ENCODE peak calls at places on chromosomes 16 and 17, in ten cellular contexts. N, U, A, K, J, Y, O, Z, W and T are unnamed samples.
A peak's percentile ranks its signal among the peaks of the same experiment; 100 is the strongest.

GRCh38 chr16:85316321-85316919 is 204.1 kb upstream of the CIBAR2 start:
- DNase-seq in J (no peak), Y (no peak), W (no peak), N (no peak), K (no peak), A (peak; percentile 76), Z (peak; percentile 80), U (peak; percentile 78), O (no peak), T (peak; percentile 45)

GRCh38 chr16:67860589-67861398 is 12.1 kb upstream of the EDC4 start:
- DNase-seq in N (no peak), K (no peak), Z (no peak), W (no peak), A (peak; percentile 44), O (no peak), Y (no peak), J (no peak), U (no peak), T (no peak)

GRCh38 chr17:33284022-33284421 is 9.1 kb downstream of the ASIC2 start:
- DNase-seq in Y (no peak), J (no peak), O (no peak), W (no peak), Z (no peak), K (no peak), U (peak; percentile 86), N (no peak), A (peak; percentile 91), T (peak; percentile 68)

GRCh38 chr17:39626671-39627169 is at the start of gene PPP1R1B:
- DNase-seq in N (no peak), O (no peak), U (no peak), A (no peak), Z (peak; percentile 52), K (no peak), Y (no peak), J (no peak), W (no peak), T (no peak)

GRCh38 chr17:33457477-33457876 is 164.4 kb upstream of the ASIC2 start:
- DNase-seq in K (no peak), W (no peak), Y (no peak), N (no peak), Z (no peak), A (no peak), U (no peak), J (no peak), O (no peak), T (no peak)

GRCh38 chr17:28370035-28370743 is at the start of gene VTN:
- DNase-seq in N (no peak), Y (no peak), J (no peak), W (peak; percentile 39), A (peak; percentile 90), U (peak; percentile 25), O (no peak), Z (peak; percentile 70), K (no peak), T (peak; percentile 79)

GRCh38 chr17:1997587-1998425 is 27.3 kb downstream of the RTN4RL1 start:
- DNase-seq in Z (peak; percentile 42), A (peak; percentile 71), K (no peak), J (no peak), U (no peak), W (no peak), N (no peak), O (no peak), Y (no peak), T (peak; percentile 86)

GRCh38 chr16:85536411-85537330 is 76.5 kb upstream of the GSE1 start:
- DNase-seq in A (no peak), Z (no peak), U (no peak), K (no peak), J (no peak), O (no peak), Y (no peak), N (no peak), W (no peak), T (no peak)

GRCh38 chr16:65876200-65876498 is 490.3 kb upstream of the CDH5 start:
- DNase-seq in O (no peak), Y (no peak), W (no peak), U (no peak), N (no peak), A (no peak), Z (no peak), J (no peak), K (no peak), T (no peak)

GRCh38 chr16:75377971-75378386 is 55.3 kb downstream of the CFDP1 start:
- DNase-seq in Y (no peak), W (peak; percentile 26), A (peak; percentile 72), Z (no peak), J (peak; percentile 28), U (peak; percentile 96), O (no peak), K (no peak), N (peak; percentile 97), T (no peak)

GRCh38 chr16:69327585-69328310 is 2.6 kb downstream of the PDF start:
- DNase-seq in J (no peak), U (no peak), W (no peak), Y (no peak), K (no peak), Z (no peak), O (no peak), A (no peak), N (no peak), T (no peak)

GRCh38 chr16:69465083-69465721 is 40.8 kb downstream of the CYB5B start:
- DNase-seq in N (no peak), Y (no peak), Z (peak; percentile 5), W (no peak), O (peak; percentile 29), K (peak; percentile 9), A (peak; percentile 33), U (peak; percentile 47), J (no peak), T (no peak)

GRCh38 chr17:55576237-55576998 is 65.2 kb upstream of the SMIM36 start:
- DNase-seq in U (peak; percentile 26), A (peak; percentile 71), N (no peak), Y (no peak), W (peak; percentile 31), K (no peak), O (peak; percentile 0), J (no peak), Z (no peak), T (no peak)

GRCh38 chr16:3646348-3646920 is 8.1 kb upstream of the DNASE1 start:
- DNase-seq in Y (no peak), W (no peak), Z (no peak), A (peak; percentile 62), J (no peak), K (no peak), O (no peak), U (peak; percentile 80), N (no peak), T (peak; percentile 71)

GRCh38 chr17:75487351-75488070 is 27.8 kb downstream of the CASKIN2 start:
- DNase-seq in Z (no peak), A (no peak), K (no peak), W (no peak), U (peak; percentile 83), J (no peak), Y (peak; percentile 11), O (peak; percentile 45), N (no peak), T (no peak)

GRCh38 chr16:24761526-24761925 is 32.1 kb downstream of the TNRC6A start:
- DNase-seq in N (no peak), Y (no peak), Z (no peak), A (no peak), W (no peak), J (no peak), O (no peak), K (no peak), U (no peak), T (no peak)

GRCh38 chr16:58331024-58331707 is 36.3 kb upstream of the PRSS54 start:
- DNase-seq in W (no peak), U (no peak), N (no peak), Y (no peak), A (no peak), Z (peak; percentile 62), J (no peak), K (no peak), O (no peak), T (no peak)

GRCh38 chr16:55501549-55502322 is 7.1 kb upstream of the LPCAT2 start:
- DNase-seq in K (no peak), O (no peak), A (no peak), Y (no peak), J (no peak), W (no peak), Z (no peak), N (no peak), U (peak; percentile 9), T (no peak)

GRCh38 chr16:17396762-17397498 is 73.8 kb downstream of the XYLT1 start:
- DNase-seq in K (peak; percentile 33), W (no peak), A (no peak), N (no peak), J (no peak), Y (no peak), O (peak; percentile 60), U (peak; percentile 86), Z (peak; percentile 46), T (peak; percentile 77)

GRCh38 chr17:41486316-41486715 is 3.4 kb downstream of the KRT36 start:
- DNase-seq in W (no peak), Y (no peak), O (no peak), N (no peak), K (no peak), A (no peak), J (no peak), Z (no peak), U (no peak), T (no peak)

GRCh38 chr16:65224994-65225393 is 103.1 kb upstream of the CDH11 start:
- DNase-seq in W (no peak), O (no peak), A (no peak), Y (no peak), N (no peak), Z (no peak), J (no peak), K (no peak), U (no peak), T (no peak)

GRCh38 chr17:66829883-66830282 is 5.0 kb upstream of the CACNG5 start:
- DNase-seq in Y (no peak), U (no peak), N (no peak), Z (peak; percentile 21), K (no peak), W (no peak), J (no peak), O (no peak), A (no peak), T (no peak)

GRCh38 chr17:7058831-7059447 is 15.0 kb upstream of the SLC16A11 start:
- DNase-seq in Y (no peak), O (no peak), W (no peak), K (no peak), U (peak; percentile 75), N (no peak), Z (no peak), J (no peak), A (no peak), T (no peak)

GRCh38 chr16:74035816-74036215 is 260.8 kb upstream of the PSMD7 start:
- DNase-seq in K (no peak), Z (peak; percentile 23), U (peak; percentile 1), J (no peak), Y (no peak), W (no peak), N (no peak), A (peak; percentile 25), O (no peak), T (no peak)

GRCh38 chr17:67829331-67829730 is 4.0 kb downstream of the BPTF start:
- DNase-seq in A (no peak), K (peak; percentile 15), J (no peak), N (no peak), U (no peak), Y (no peak), W (no peak), O (peak; percentile 29), Z (no peak), T (no peak)

GRCh38 chr17:44222112-44222869 is 2.8 kb upstream of the UBTF start:
- DNase-seq in W (peak; percentile 31), Z (peak; percentile 84), A (peak; percentile 86), J (no peak), K (peak; percentile 27), O (peak; percentile 26), N (no peak), U (peak; percentile 71), Y (peak; percentile 29), T (peak; percentile 76)